ENCODE peak calls at places on chromosomes 6 and 20, in four cellular contexts. K, N, H and W are unnamed samples.

GRCh38 chr20:63814833-63815612 is 16.0 kb downstream of the ZBTB46 start:
- DNase-seq in N (no peak), H (no peak), K (no peak), W (no peak)

GRCh38 chr20:8095648-8096572 is 36.2 kb upstream of the PLCB1 start:
- DNase-seq in H (no peak), K (no peak), N (no peak), W (peak; percentile 82)

GRCh38 chr6:157514659-157515496 is 133.9 kb downstream of the ZDHHC14 start:
- DNase-seq in N (peak; percentile 75), H (no peak), K (peak; percentile 94), W (peak; percentile 99)

GRCh38 chr6:33427585-33428218 is 7.8 kb downstream of the SYNGAP1 start:
- DNase-seq in N (no peak), H (no peak), K (peak; percentile 98), W (peak; percentile 21)

GRCh38 chr6:41713161-41713649 is 22.2 kb downstream of the TFEB start:
- DNase-seq in H (no peak), K (no peak), N (no peak), W (no peak)

GRCh38 chr6:160202411-160202810 is 56.2 kb downstream of the SLC22A2 start:
- DNase-seq in H (no peak), N (no peak), K (no peak), W (no peak)

GRCh38 chr6:88761237-88762031 is 202.0 kb downstream of the RNGTT start:
- DNase-seq in H (no peak), N (no peak), K (peak; percentile 23), W (no peak)

GRCh38 chr20:23296841-23297701 is 53.5 kb upstream of the NXT1 start:
- DNase-seq in K (no peak), N (no peak), H (no peak), W (no peak)

GRCh38 chr6:149751239-149751638 is 1.7 kb downstream of the PCMT1 start:
- DNase-seq in H (no peak), K (no peak), N (no peak), W (no peak)

GRCh38 chr20:884983-885952 is 30.9 kb downstream of the ANGPT4 start:
- DNase-seq in K (no peak), N (no peak), H (peak; percentile 91), W (peak; percentile 19)

GRCh38 chr20:24787621-24788020 is 161.4 kb upstream of the CST7 start:
- DNase-seq in N (no peak), K (no peak), H (no peak), W (no peak)

GRCh38 chr20:44089987-44090674 is 96.9 kb downstream of the JPH2 start:
- DNase-seq in N (peak; percentile 25), H (no peak), K (peak; percentile 56), W (peak; percentile 63)

GRCh38 chr6:37251211-37251610 is 6.4 kb upstream of the TBC1D22B start:
- DNase-seq in K (no peak), N (no peak), H (no peak), W (peak; percentile 59)

DNA sequence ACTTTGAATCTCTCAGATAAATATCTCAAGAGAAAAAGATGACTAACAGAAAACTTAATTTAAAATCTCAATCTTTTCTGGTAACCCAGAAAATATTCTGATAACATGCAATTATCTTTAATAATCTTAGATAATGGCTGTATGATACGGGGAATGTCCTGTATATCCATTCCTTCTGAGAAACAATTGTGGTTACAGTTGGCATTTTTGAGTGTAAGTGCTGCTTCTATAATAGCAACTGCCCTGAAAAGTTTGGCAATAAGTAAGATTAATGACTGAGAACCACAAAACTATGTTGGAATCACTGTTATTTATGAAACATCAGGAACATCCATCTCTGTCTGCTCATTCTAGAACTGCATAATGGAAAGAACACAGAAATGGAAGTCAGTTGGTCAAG is 819.7 kb downstream of the TBC1D32 start:
- DNase-seq in H (no peak), N (no peak), K (no peak), W (no peak)
- H2AFZ ChIP-seq in H (no peak overlapping the region), N (no peak overlapping the region), K (no peak overlapping the region), W (no peak overlapping the region)

DNA sequence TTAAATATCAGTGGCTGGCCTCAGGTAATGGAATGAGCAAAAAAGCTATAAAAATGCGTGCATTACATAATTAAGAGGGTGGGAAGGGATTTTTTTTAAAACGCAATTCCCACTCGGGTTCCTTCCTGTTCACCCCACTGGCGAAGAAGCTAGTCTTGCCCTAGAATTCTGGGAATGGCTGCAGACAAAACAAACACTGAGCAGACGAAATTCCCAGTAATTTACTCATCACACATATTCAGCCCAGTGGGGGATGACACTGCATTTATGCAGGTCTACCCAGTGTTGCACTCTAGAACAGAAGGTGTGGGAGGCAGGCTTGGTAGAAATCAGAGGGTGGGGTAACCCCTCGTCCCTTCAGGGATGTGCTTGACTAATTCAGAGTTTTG is 2695.0 kb upstream of the DEFB115 start:
- DNase-seq in H (no peak), N (no peak), K (peak; percentile 3), W (no peak)
- TF ChIP-seq JUN in H (no peak), N (no peak), K (no peak), W (no peak)

DNA sequence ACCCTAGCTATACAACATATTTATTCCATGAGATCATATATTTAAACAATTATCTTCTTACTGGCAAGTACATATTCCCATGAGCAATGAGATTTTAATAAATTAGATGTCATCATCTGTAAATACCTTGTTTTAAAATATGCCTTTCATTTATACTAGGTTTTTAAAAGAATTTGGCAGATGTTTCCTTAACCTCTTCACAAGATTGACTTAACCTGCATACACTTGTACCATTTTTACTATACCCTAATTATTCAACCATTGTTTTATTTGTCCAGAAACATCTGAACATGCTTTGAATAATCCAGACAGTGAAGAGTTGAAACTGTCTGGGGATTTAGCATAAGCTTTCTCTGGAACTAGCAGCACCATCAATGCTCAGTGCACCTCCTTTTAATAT is 188.0 kb upstream of the TENT5A start:
- DNase-seq in H (no peak), N (no peak), K (no peak), W (no peak)
- H3K4me1 ChIP-seq in H (no peaks in the 10 kb centered on the region), N (peaks cover 43% of the 10 kb centered on the region), K (peaks cover 24% of the 10 kb centered on the region), W (peaks cover 14% of the 10 kb centered on the region)

GRCh38 chr6:52361945-52362442 is at the start of gene PAQR8:
- DNase-seq in H (no peak), N (no peak), K (peak; percentile 97), W (peak; percentile 66)

GRCh38 chr6:52361347-52361944 is 505 bp upstream of the PAQR8 start:
- DNase-seq in H (no peak), N (no peak), K (peak; percentile 31), W (no peak)

GRCh38 chr6:52360601-52361346 is 1.2 kb upstream of the PAQR8 start:
- DNase-seq in H (no peak), K (no peak), N (no peak), W (no peak)

GRCh38 chr6:52359403-52359802 is 2.5 kb upstream of the PAQR8 start:
- DNase-seq in K (no peak), N (no peak), H (no peak), W (no peak)

GRCh38 chr6:52360028-52360427 is 1.9 kb upstream of the PAQR8 start:
- DNase-seq in N (no peak), K (no peak), H (no peak), W (no peak)
- H2AFZ ChIP-seq in N (no peak overlapping the region), K (peak overlapping the region; percentile 94), H (no peak overlapping the region), W (no peak overlapping the region)

DNA sequence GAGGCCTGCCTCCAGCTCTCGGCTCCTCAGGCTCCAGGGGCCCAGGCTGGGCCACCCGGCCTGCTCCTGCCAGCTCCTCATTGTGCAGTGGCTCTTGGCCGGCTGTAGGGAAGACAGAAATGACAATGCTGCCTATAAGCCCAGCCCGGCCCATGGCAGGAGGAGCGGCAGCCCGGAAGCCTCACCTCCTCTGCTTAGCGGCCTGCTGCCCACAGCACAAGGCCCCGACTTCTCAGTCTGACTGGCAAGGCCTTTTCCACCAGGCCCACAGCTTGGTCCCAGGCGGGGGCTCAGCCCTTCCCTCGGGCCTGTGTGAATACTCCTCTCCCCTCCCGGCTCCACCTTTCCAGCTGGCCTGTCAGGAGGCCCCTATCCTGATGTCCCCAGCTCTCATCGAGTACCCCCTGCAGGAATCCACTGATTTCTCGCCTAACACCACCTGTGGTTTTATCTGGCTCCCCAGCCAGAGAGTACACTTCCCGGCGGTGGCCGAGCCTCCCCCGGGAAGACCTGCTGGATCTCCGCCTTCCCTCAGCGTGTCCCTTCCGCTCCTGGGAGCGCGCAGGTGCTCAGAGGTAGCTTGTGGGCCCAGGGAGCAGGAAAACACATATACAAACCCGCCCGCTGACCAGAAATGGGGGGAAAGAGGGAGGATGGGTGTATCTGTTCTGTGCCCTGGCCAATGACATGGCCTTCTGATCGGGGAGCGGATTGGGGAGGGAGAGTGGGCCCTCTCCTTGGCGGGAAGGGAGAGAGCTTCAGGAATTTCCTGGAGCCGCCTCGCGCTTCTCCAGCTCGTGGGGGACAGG is 963 bp downstream of the DDRGK1 start:
- DNase-seq in H (no peak), K (peak; percentile 59), N (peak; percentile 50), W (peak; percentile 24)
- TF ChIP-seq JUN in H (no peak), K (no peak), N (no peak), W (no peak)

DNA sequence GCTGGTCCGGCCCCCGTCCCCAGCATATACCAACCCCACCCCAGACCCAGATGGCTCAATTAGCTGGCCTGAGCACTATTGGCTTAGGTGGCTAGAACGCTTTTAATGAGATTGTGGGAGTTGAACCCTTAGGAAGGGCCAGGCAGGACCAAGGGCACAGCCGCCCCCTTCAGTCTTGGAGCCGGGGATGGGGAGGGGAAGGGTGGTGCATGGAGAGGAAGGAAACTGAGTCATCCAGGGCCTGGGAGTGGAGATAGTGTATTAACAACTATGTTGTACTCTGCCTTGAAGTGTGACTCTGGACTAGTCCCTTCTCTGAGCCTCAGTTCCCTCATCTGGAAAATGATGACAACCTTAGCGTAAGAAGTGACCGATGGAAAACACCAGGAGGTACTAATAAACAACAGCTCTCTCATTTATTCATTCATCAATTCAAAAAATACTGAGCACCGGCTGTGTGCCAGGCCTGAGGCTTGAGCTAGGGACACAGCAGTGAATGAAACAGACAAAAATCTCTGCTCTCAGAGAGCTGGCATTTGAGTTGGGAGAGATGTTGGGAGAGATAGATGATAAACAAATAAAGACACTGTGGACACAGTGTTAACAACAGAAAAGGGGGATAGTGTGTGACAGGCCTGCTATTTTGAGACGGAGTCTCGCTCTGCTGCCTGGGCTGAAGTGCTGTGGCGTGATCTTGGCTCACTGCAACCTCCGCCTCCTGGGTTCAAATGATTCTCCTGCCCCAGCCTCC is 11.5 kb downstream of the PEDS1 start:
- DNase-seq in N (no peak), H (no peak), K (no peak), W (peak; percentile 90)
- H3K4me1 ChIP-seq in N (peaks cover 59% of the 10 kb centered on the region), H (peaks cover 21% of the 10 kb centered on the region), K (peaks cover 12% of the 10 kb centered on the region), W (peaks cover 64% of the 10 kb centered on the region)

DNA sequence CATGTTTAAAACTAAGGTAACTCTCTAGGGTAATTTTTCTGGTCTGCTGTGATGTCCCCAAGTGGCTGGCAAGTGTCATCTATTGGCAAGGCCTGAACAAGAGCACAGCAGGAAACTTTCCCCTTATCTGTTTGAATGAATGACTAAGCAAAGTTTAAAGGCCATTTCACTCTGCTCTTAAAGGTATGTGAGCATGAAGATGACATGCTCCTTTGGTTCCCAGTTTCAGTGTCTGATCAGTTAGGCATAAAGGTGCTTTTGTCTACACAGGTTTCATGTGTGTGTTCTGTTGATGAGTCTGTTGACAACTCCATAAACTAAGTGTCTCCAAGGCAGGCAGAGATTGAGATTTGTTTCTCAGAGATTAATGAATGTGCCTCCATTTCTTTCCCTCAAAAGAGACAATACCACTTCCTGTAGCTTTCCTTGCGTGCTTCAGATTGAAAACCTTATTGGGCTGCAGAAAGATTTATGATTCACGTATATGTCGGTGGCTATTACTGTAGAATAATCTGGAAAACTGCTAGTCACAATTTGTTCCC is 83.9 kb downstream of the MAP3K7 start:
- DNase-seq in K (peak; percentile 61), H (no peak), N (peak; percentile 93), W (no peak)
- H2AFZ ChIP-seq in K (peak overlapping the region; percentile 91), H (peak overlapping the region; percentile 59), N (peak overlapping the region; percentile 0), W (no peak overlapping the region)

GRCh38 chr6:20038805-20039204 is 173.5 kb downstream of the MBOAT1 start:
- DNase-seq in K (no peak), H (no peak), N (no peak), W (no peak)
- TF ChIP-seq JUN in K (no peak), H (no peak), N (no peak), W (no peak)

GRCh38 chr20:51176846-51177245 is 153.9 kb upstream of the KCNG1 start:
- DNase-seq in K (no peak), N (no peak), H (no peak), W (no peak)
- H3K4me1 ChIP-seq in K (no peaks in the 10 kb centered on the region), N (no peaks in the 10 kb centered on the region), H (no peaks in the 10 kb centered on the region), W (no peaks in the 10 kb centered on the region)